ENCODE peak calls at places on chromosomes 5 and 9, in six cellular contexts. L is HTR-8/SVneo, X is amygdala, T is NCI-H146, A is nucleus accumbens, O is fibroblast of the conjunctiva. J is an unnamed sample.

GRCh38 chr5:34411470-34412346 is 244.4 kb upstream of the RAI14 start:
- DNase-seq in X (no peak), A (no peak), O (no peak), T (peak), L (no peak), J (no peak)

GRCh38 chr5:80069918-80070318 is 34.8 kb downstream of the THBS4 start:
- DNase-seq in L (no peak), T (no peak), O (no peak), A (peak), X (no peak), J (no peak)

GRCh38 chr5:96141749-96142148 is 180.1 kb upstream of the ELL2 start:
- DNase-seq in O (no peak), T (no peak), X (no peak), A (no peak), L (no peak), J (no peak)

GRCh38 chr5:100796851-100797250 is 106.2 kb downstream of the ST8SIA4 start:
- DNase-seq in A (no peak), L (no peak), O (no peak), X (no peak), T (no peak), J (no peak)

GRCh38 chr9:131382850-131383729 is 10.8 kb upstream of the PRRC2B start:
- DNase-seq in X (no peak), T (peak), O (peak), L (peak), A (no peak), J (no peak)

GRCh38 chr5:110333384-110333783 is 393.1 kb downstream of the TMEM232 start:
- DNase-seq in T (no peak), X (no peak), O (no peak), L (no peak), A (no peak), J (no peak)

GRCh38 chr5:2261002-2261703 is 378.4 kb upstream of the IRX4 start:
- DNase-seq in X (no peak), T (no peak), L (no peak), O (no peak), A (no peak), J (no peak)

GRCh38 chr9:88074931-88075330 is 63.3 kb downstream of the SPATA31C2 start:
- DNase-seq in T (no peak), O (no peak), L (no peak), X (no peak), A (no peak), J (no peak)

GRCh38 chr9:135588886-135589595 is 27.5 kb downstream of the PAEP start:
- DNase-seq in T (peak), X (no peak), A (no peak), O (no peak), L (no peak), J (no peak)

GRCh38 chr5:78586251-78586650 is 62.3 kb downstream of the LHFPL2 start:
- DNase-seq in X (peak), L (peak), O (peak), A (no peak), T (no peak), J (peak)

GRCh38 chr5:34040411-34040810 is 2.6 kb downstream of the C1QTNF3 start:
- DNase-seq in O (no peak), L (no peak), T (no peak), X (no peak), A (no peak), J (no peak)

GRCh38 chr5:176651472-176651980 is 4.2 kb downstream of the TSPAN17 start:
- DNase-seq in T (no peak), L (no peak), A (no peak), X (no peak), O (no peak), J (no peak)

GRCh38 chr9:109537288-109537687 is 39.2 kb upstream of the PTPN3 start:
- DNase-seq in O (no peak), A (no peak), L (no peak), T (no peak), X (no peak), J (no peak)

GRCh38 chr5:168578006-168578405 is 1.2 kb downstream of the PANK3 start:
- DNase-seq in A (no peak), L (no peak), X (no peak), T (no peak), O (peak), J (no peak)

GRCh38 chr9:20290287-20290686 is 332.0 kb downstream of the MLLT3 start:
- DNase-seq in T (no peak), O (no peak), X (no peak), A (no peak), L (no peak), J (no peak)

GRCh38 chr5:58085800-58086199 is 374.1 kb downstream of the PLK2 start:
- DNase-seq in L (peak), X (no peak), T (no peak), A (no peak), O (no peak), J (peak)

GRCh38 chr9:127991017-127991756 is 10.4 kb upstream of the EEIG1 start:
- DNase-seq in A (no peak), L (no peak), T (peak), O (no peak), X (no peak), J (no peak)

GRCh38 chr5:112064956-112065355 is 308.0 kb upstream of the NREP start:
- DNase-seq in X (no peak), A (no peak), L (no peak), O (no peak), T (no peak), J (no peak)

GRCh38 chr9:14051459-14051858 is 262.5 kb downstream of the NFIB start:
- DNase-seq in X (no peak), T (no peak), O (no peak), A (no peak), L (no peak), J (no peak)

GRCh38 chr9:72874344-72874743 is 78.5 kb downstream of the ALDH1A1 start:
- DNase-seq in T (no peak), A (no peak), X (no peak), L (no peak), O (no peak), J (no peak)

GRCh38 chr5:96652769-96653455 is 9.3 kb upstream of the CAST start:
- DNase-seq in A (no peak), T (no peak), O (no peak), L (peak), X (no peak), J (peak)

GRCh38 chr5:124079062-124079461 is 567.1 kb downstream of the CSNK1G3 start:
- DNase-seq in X (no peak), O (no peak), A (no peak), T (no peak), L (no peak), J (no peak)

GRCh38 chr5:157471709-157472108 is 11.7 kb downstream of the NIPAL4 start:
- DNase-seq in A (no peak), T (no peak), X (no peak), L (peak), O (no peak), J (no peak)

GRCh38 chr9:1098551-1098950 is 48.4 kb downstream of the DMRT2 start:
- DNase-seq in T (no peak), O (no peak), L (no peak), A (no peak), X (no peak), J (no peak)

J was measured in T1000.